ENCODE peak calls at places on chromosomes 2 and 18, in seven cellular contexts. U is cardiac fibroblast, K is AG10803, R is AG04450, L is fibroblast of mammary gland, N is A549, S is neural progenitor cell. M is an unnamed sample.

GRCh38 chr2:236264256-236264655 is at the start of gene ASB18:
- DNase-seq in U (no peak), K (no peak), R (no peak), L (no peak), N (no peak), S (no peak), M (no peak)

GRCh38 chr18:55406374-55407045 is 181.5 kb downstream of the TCF4 start:
- DNase-seq in U (no peak), K (no peak), R (no peak), L (no peak), N (no peak), S (no peak), M (no peak)

GRCh38 chr2:200748779-200749178 is 62.9 kb upstream of the BZW1 start:
- DNase-seq in U (no peak), K (no peak), R (no peak), L (peak; percentile 26), N (no peak), S (no peak), M (no peak)

GRCh38 chr2:201233192-201234166 is 26.9 kb upstream of the CASP8 start:
- DNase-seq in U (peak; percentile 45), K (no peak), R (no peak), L (peak; percentile 58), N (peak; percentile 91), S (no peak), M (no peak)

GRCh38 chr18:53944721-53945120 is 279.7 kb downstream of the MBD2 start:
- DNase-seq in U (no peak), K (no peak), R (no peak), L (peak; percentile 6), N (peak; percentile 21), S (peak; percentile 18), M (no peak)

GRCh38 chr2:203873921-203874631 is 6.5 kb downstream of the CTLA4 start:
- DNase-seq in U (no peak), K (no peak), R (no peak), L (no peak), N (no peak), S (peak; percentile 53), M (no peak)

GRCh38 chr2:144415381-144415780 is 104.5 kb downstream of the ZEB2 start:
- DNase-seq in U (no peak), K (no peak), R (no peak), L (peak; percentile 72), N (no peak), S (no peak), M (no peak)

GRCh38 chr2:144201868-144202468 is 318.0 kb downstream of the ZEB2 start:
- DNase-seq in U (peak; percentile 66), K (peak; percentile 12), R (no peak), L (peak; percentile 67), N (no peak), S (no peak), M (peak; percentile 2)

GRCh38 chr2:96763511-96764252 is 3.0 kb downstream of the CNNM4 start:
- DNase-seq in U (no peak), K (no peak), R (no peak), L (no peak), N (no peak), S (peak; percentile 46), M (no peak)

GRCh38 chr2:199955007-199955338 is 318 bp downstream of the TYW5 start:
- DNase-seq in U (no peak), K (no peak), R (no peak), L (no peak), N (no peak), S (peak; percentile 59), M (no peak)

GRCh38 chr2:37851828-37852584 is 73.1 kb upstream of the RMDN2 start:
- DNase-seq in U (no peak), K (peak; percentile 39), R (no peak), L (no peak), N (no peak), S (no peak), M (no peak)

GRCh38 chr2:38106420-38107182 is 30.6 kb upstream of the CYP1B1 start:
- DNase-seq in U (peak; percentile 81), K (peak; percentile 82), R (no peak), L (peak; percentile 84), N (peak; percentile 36), S (no peak), M (peak; percentile 84)

GRCh38 chr2:54524236-54524991 is 68.3 kb downstream of the SPTBN1 start:
- DNase-seq in U (peak; percentile 88), K (peak; percentile 84), R (no peak), L (peak; percentile 69), N (peak; percentile 28), S (no peak), M (no peak)

GRCh38 chr2:240567872-240568677 is at the start of gene RNPEPL1:
- DNase-seq in U (peak; percentile 34), K (no peak), R (no peak), L (no peak), N (peak; percentile 57), S (peak; percentile 76), M (no peak)
- TF ChIP-seq CTCF in U (no peak), K (peak; percentile 8), R (no peak), L (no peak), N (peak; percentile 42), S (peak; percentile 9), M (no peak)

DNA sequence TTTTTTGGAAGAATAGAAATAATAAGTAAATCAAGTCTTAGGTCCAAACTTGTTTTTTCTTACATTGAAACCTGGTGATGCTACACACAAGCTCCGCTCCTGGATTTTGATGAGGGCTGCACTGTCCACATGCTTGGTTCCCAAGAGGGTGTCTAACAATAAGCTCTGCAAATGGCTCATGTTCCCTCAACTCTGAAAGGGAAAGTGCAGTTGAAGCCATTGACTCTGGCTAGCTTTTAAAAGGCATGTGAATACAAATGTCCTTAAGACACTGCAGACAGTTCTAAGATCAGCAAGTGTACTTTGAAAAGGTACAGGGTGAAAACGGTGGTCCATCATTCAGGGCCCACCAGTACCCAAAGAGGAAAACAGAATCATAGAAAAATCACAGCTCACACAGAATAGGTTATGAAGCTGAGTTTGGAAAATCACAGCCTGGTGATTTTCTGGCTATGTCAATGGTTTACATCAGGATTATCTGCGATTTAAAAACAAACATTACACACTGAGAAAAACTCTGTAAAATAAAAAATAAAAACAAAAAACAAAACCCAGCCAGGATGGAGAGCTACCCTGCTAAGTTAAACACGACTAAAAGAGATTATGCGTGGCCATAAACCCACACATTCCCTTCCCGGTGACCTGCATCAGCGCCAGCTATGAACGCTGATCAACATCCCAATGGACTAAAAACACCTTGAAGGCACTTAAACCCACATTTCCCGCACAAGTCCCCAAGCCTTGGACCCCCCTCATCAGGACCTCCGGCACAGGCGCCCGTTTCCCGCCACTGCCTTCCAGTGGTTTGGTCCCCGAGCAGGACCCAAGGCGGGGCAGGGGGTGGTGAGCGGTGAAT is 550 bp downstream of the PFN4 start:
- DNase-seq in U (peak; percentile 7), K (no peak), R (no peak), L (no peak), N (peak; percentile 18), S (peak; percentile 21), M (no peak)
- H3K4me3 ChIP-seq in U (peak overlapping the region; percentile 78), K (peak overlapping the region; percentile 83), R (peak overlapping the region; percentile 82), L (peak overlapping the region; percentile 80), N (peak overlapping the region; percentile 72), S (peak overlapping the region; percentile 65), M (peak overlapping the region; percentile 61)

GRCh38 chr2:113925884-113926283 is 36.0 kb downstream of the ACTR3 start:
- DNase-seq in U (no peak), K (no peak), R (no peak), L (no peak), N (no peak), S (no peak), M (no peak)
- TF ChIP-seq CTCF in U (no peak), K (no peak), R (no peak), L (no peak), N (no peak), S (no peak), M (no peak)

DNA sequence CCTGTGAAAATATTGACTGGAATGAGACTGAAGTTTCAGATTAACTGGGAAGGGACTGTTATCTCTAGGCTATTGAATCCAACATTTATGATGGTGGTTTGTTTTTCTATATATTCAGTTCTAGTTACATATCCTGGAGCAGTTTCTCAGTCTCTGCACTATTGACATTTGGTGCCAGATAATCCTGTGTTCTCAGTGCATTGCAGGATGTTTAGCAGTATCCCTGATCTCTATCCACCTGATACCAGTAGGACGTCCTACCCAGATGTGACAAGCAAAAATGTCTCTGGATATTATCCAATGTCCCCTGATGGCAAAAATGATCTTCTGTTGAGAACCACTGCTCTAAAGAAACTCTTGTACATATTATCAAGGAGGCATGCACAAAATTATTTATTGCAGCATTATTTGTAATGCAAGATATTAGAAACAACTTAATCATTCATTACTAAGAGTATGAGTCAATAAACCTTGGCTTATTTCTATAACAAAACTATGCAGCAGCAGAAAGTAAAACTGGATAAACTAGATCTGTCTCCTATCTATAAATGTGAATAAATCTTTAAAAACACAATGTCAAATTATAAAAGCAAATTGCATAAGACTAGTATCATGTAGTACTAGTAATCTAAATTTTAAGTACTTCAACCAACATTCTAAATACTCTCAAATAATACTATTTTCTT is 369.3 kb upstream of the RND3 start:
- DNase-seq in U (no peak), K (no peak), R (no peak), L (no peak), N (no peak), S (no peak), M (no peak)
- H3K4me3 ChIP-seq in U (no peak overlapping the region), K (no peak overlapping the region), R (no peak overlapping the region), L (no peak overlapping the region), N (no peak overlapping the region), S (no peak overlapping the region), M (no peak overlapping the region)